ENCODE peak calls at places on chromosomes 5 and 9, in four cellular contexts. Q, X, B and I are unnamed samples.

GRCh38 chr5:134228624-134229023 is 2.8 kb upstream of the PPP2CA start:
- DNase-seq in X (no peak), B (no peak), Q (no peak), I (no peak)

GRCh38 chr9:36941441-36941840 is 92.6 kb downstream of the PAX5 start:
- DNase-seq in Q (no peak), B (no peak), X (no peak), I (no peak)

GRCh38 chr9:114588150-114588663 is 638 bp downstream of the ATP6V1G1 start:
- DNase-seq in X (peak), Q (no peak), B (no peak), I (peak)

GRCh38 chr9:12718482-12719026 is 25.4 kb downstream of the TYRP1 start:
- DNase-seq in X (no peak), Q (peak), B (no peak), I (no peak)

GRCh38 chr9:132919609-132920268 is 24.7 kb downstream of the TSC1 start:
- DNase-seq in X (no peak), Q (no peak), B (no peak), I (no peak)

GRCh38 chr5:126015244-126016054 is 407.8 kb upstream of the GRAMD2B start:
- DNase-seq in B (no peak), Q (no peak), X (no peak), I (no peak)

GRCh38 chr5:4254736-4255135 is 659.1 kb downstream of the IRX1 start:
- DNase-seq in B (no peak), Q (no peak), X (no peak), I (no peak)

GRCh38 chr5:40677456-40677855 is 2.3 kb upstream of the PTGER4 start:
- DNase-seq in B (no peak), X (no peak), Q (no peak), I (no peak)

GRCh38 chr5:66561366-66561990 is 34.7 kb upstream of the MAST4 start:
- DNase-seq in B (no peak), X (no peak), Q (no peak), I (no peak)

GRCh38 chr5:132830436-132831094 is at the start of gene SHROOM1:
- DNase-seq in Q (peak), B (no peak), X (no peak), I (peak)

GRCh38 chr5:8135742-8136141 is 266.8 kb downstream of the MTRR start:
- DNase-seq in B (no peak), X (no peak), Q (no peak), I (no peak)

DNA sequence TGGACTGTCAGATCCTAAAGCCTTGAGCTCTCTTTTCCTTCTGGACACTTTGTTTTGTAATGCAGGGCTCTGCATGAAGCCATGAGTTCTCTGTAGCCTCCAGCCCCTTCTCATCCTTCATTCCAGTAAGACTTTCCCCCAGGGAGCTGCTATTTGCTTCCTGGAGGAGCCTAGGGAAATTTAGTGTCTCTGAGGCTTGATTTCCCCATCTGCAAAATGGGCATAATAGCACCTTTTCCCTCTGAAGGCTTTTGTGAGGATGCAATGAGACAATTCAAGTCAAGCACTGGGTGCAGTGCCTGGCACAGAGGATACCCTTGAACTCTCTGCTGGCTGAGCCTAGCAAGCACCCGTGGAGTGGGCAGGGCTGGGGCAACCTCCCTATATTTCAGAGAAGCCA is 14.5 kb upstream of the DAB2IP start:
- DNase-seq in Q (no peak), B (no peak), X (no peak), I (no peak)
- H3K27ac ChIP-seq in Q (no peak), B (no peak), X (no peak), I (no peak)

GRCh38 chr5:53029608-53030007 is 40.5 kb downstream of the ITGA2 start:
- DNase-seq in Q (no peak), B (no peak), X (no peak), I (no peak)
- H3K27ac ChIP-seq in Q (no peak), B (no peak), X (no peak), I (no peak)

DNA sequence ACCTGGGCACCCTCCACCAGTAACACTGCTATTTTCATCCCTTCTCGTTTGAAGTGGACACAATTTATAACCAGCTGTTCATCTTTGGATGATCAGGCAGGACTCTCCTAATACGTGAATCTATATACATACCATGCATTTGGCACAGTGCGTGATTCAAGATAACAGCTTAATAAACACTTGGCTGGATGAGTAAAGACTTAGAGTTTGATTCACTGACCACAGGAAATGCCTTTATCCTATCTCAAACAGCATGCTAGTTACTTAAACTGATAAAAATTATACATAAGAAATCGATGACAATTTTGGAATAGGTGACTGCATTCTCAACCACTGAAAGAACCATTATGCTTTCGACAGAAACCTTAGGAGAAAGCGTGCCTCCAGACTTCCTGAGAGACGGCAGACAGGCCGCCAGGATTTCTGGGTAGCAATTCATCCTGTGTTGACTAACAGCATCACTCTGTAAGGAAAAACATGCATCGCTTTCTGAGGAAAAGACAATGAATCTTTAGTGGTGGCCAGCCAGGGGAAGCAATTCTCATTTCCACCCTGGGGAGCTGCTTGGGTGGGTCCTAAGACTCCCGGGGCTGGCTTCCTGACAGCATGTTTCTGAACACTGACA is 9.7 kb downstream of the MRPL36 start:
- DNase-seq in B (no peak), Q (no peak), X (no peak), I (no peak)
- H3K27ac ChIP-seq in B (no peak), Q (no peak), X (no peak), I (no peak)

DNA sequence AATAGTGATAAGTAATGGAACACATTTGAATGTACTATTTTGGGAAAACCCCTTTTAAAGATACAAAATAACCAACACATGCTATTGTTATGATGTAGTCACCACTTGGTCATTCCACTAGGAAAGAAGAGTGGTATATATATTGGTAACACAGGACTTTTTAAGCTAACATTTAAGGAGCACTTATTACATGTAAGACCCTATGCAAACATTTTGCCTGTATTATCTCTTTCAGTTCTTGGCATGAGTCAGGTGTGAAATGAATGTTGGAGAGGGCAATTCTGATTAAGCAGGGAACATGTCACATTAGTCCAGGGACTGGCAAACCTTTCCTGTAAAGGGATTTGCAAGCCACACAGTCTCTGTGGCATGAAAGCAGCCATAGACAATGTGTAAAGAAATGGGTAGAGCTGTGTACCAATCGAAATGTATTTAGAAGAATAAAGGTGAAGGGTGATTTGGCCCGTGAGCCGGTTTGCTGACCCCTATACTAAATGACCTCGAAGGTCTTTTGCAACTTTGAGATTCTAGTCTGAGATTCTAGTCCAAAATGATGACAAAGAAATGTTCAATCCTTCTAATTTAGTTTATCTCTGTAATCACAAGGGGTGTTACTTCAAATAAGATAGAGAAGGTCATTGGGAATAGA is 15.3 kb downstream of the ABLIM3 start:
- DNase-seq in B (no peak), Q (no peak), X (no peak), I (no peak)
- H3K27ac ChIP-seq in B (peak), Q (no peak), X (no peak), I (no peak)

DNA sequence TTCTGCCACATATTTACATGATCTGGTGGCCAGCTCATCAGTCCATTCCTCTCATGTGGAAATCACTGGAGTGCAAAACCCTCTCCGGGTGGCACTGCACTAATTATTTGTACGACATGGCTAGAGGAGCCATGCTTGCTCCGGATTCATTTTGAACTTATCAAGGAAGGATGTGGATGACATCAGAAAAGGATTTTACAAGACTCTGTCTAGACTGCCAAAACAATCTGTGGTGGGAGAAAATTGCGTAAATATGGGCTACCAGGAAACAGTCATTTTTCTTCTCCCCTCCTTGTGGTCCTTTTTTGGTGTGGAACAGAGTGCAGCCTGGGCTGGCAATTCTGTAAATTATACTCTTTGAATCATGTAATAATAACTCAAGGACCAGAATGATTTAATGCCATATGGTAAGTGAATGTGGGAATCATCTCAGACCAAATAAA is 123.4 kb upstream of the IFNE start:
- DNase-seq in Q (no peak), B (no peak), X (no peak), I (no peak)
- H3K27ac ChIP-seq in Q (no peak), B (no peak), X (no peak), I (no peak)